ENCODE peak calls at places on chromosomes 7 and 10, in six cellular contexts. P is GM03348; A is stimulated activated CD8-positive, alpha-beta memory T cell treated with anti-CD3 and anti-CD28 coated beads, Interleukin-12 subunit alpha, Interleukin-12 subunit beta, amount 100 ng/mL, for 1 hour; I is T-helper 17 cell; T is fibroblast of pulmonary artery; R is NT2/D1. J is an unnamed sample.

GRCh38 chr7:12570148-12570528 is 382 bp upstream of the SCIN start:
- DNase-seq in T (peak), A (no peak), P (no peak), R (no peak), I (no peak), J (no peak)

GRCh38 chr10:86439544-86439943 is 72.9 kb upstream of the GRID1 start:
- DNase-seq in R (no peak), I (no peak), P (peak), T (peak), A (no peak), J (no peak)

GRCh38 chr10:76869931-76870330 is 767.7 kb downstream of the KCNMA1 start:
- DNase-seq in A (no peak), T (no peak), P (peak), R (no peak), I (no peak), J (no peak)

GRCh38 chr7:118298771-118299170 is 74.3 kb downstream of the ANKRD7 start:
- DNase-seq in T (no peak), I (no peak), P (no peak), A (no peak), R (no peak), J (no peak)

GRCh38 chr7:111903797-111904196 is 302.4 kb downstream of the DOCK4 start:
- DNase-seq in I (no peak), T (no peak), P (no peak), A (no peak), R (no peak), J (no peak)

GRCh38 chr10:129031233-129032150 is 435.5 kb upstream of the MGMT start:
- DNase-seq in T (peak), I (peak), R (peak), A (peak), P (peak), J (peak)

GRCh38 chr10:68721673-68721963 is 579 bp downstream of the CCAR1 start:
- DNase-seq in P (no peak), A (no peak), R (peak), I (no peak), T (no peak), J (no peak)

GRCh38 chr10:131571346-131571745 is 259.8 kb upstream of the TCERG1L start:
- DNase-seq in P (no peak), T (no peak), A (no peak), R (no peak), I (no peak), J (no peak)

GRCh38 chr10:74837750-74838149 is 11.3 kb downstream of the KAT6B start:
- DNase-seq in T (no peak), I (no peak), P (no peak), A (no peak), R (no peak), J (no peak)

GRCh38 chr7:139698278-139698677 is 79.5 kb downstream of the HIPK2 start:
- DNase-seq in A (no peak), T (no peak), P (no peak), R (no peak), I (no peak), J (no peak)

GRCh38 chr7:107815254-107815882 is 12.3 kb upstream of the SLC26A3 start:
- DNase-seq in I (no peak), T (no peak), R (no peak), A (no peak), P (no peak), J (no peak)

GRCh38 chr7:133741703-133742102 is 385.4 kb upstream of the LRGUK start:
- DNase-seq in R (no peak), A (no peak), I (no peak), P (no peak), T (no peak), J (no peak)

GRCh38 chr10:77116904-77117303 is 520.7 kb downstream of the KCNMA1 start:
- DNase-seq in A (no peak), I (no peak), T (no peak), R (no peak), P (no peak), J (no peak)

GRCh38 chr10:37952051-37952815 is 24.2 kb downstream of the ZNF25 start:
- DNase-seq in T (no peak), I (no peak), R (peak), A (no peak), P (no peak), J (no peak)

GRCh38 chr7:37433166-37433565 is 15.5 kb downstream of the ELMO1 start:
- DNase-seq in R (no peak), T (no peak), P (no peak), A (no peak), I (no peak), J (no peak)

GRCh38 chr10:13724484-13724883 is 137.7 kb downstream of the PRPF18 start:
- DNase-seq in A (no peak), R (no peak), I (no peak), T (no peak), P (peak), J (no peak)

GRCh38 chr10:71964669-71965515 is 697 bp downstream of the CHST3 start:
- DNase-seq in I (no peak), T (peak), A (no peak), P (peak), R (no peak), J (no peak)

GRCh38 chr10:12416396-12417090 is 67.2 kb downstream of the CAMK1D start:
- DNase-seq in A (no peak), R (no peak), T (no peak), P (no peak), I (no peak), J (no peak)

GRCh38 chr10:115898242-115898641 is 374.8 kb downstream of the GFRA1 start:
- DNase-seq in T (no peak), R (no peak), A (no peak), P (no peak), I (no peak), J (no peak)

GRCh38 chr10:127934383-127934782 is 27.5 kb downstream of the PTPRE start:
- DNase-seq in P (no peak), I (no peak), A (no peak), R (no peak), T (no peak), J (no peak)

GRCh38 chr10:62231371-62231770 is 37.3 kb downstream of the RTKN2 start:
- DNase-seq in P (peak), R (no peak), T (peak), I (no peak), A (no peak), J (no peak)

GRCh38 chr10:76408646-76409045 is 977.2 kb downstream of the LRMDA start:
- DNase-seq in R (no peak), A (no peak), T (no peak), P (peak), I (no peak), J (no peak)

GRCh38 chr10:3853547-3853989 is 68.6 kb upstream of the KLF6 start:
- DNase-seq in P (no peak), A (no peak), T (peak), R (no peak), I (no peak), J (no peak)

GRCh38 chr10:60937784-60938654 is 6.0 kb downstream of the RHOBTB1 start:
- DNase-seq in A (no peak), T (peak), I (no peak), P (peak), R (no peak), J (no peak)

GRCh38 chr10:62166331-62167154 is 102.1 kb downstream of the RTKN2 start:
- DNase-seq in P (peak), T (peak), A (no peak), I (no peak), R (no peak), J (no peak)

GRCh38 chr10:44378626-44379025 is 6.3 kb downstream of the CXCL12 start:
- DNase-seq in I (no peak), R (no peak), T (no peak), P (no peak), A (no peak), J (no peak)

GRCh38 chr7:2530076-2530967 is 10.7 kb downstream of the LFNG start:
- DNase-seq in T (no peak), R (no peak), A (peak), I (peak), P (peak), J (no peak)

GRCh38 chr10:77873558-77874380 is 52.8 kb downstream of the DLG5 start:
- DNase-seq in I (no peak), A (peak), T (peak), P (peak), R (no peak), J (no peak)